ENCODE peak calls at places on chromosome 15, in nine cellular contexts. R is WTC11; H is omental fat pad; F is B cell; D is CD4-positive, alpha-beta T cell; A is stomach; E is progenitor cell of endocrine pancreas; Q is neural crest cell; O is mesothelial cell of epicardium. G is an unnamed sample.

GRCh38 chr15:78087944-78088772 is 4.2 kb upstream of the SH2D7 start:
- DNase-seq in R (no peak), H (no peak), F (peak; percentile 65), D (no peak), A (no peak), E (no peak), Q (no peak), O (no peak), G (no peak)

GRCh38 chr15:98476559-98476958 is 171.8 kb upstream of the IGF1R start:
- DNase-seq in R (no peak), H (no peak), F (no peak), D (no peak), A (no peak), E (no peak), Q (no peak), O (no peak), G (no peak)

GRCh38 chr15:68114356-68114755 is 60.2 kb downstream of the PIAS1 start:
- DNase-seq in R (no peak), H (no peak), F (no peak), D (no peak), A (no peak), E (no peak), Q (no peak), O (no peak), G (no peak)

GRCh38 chr15:80619677-80620076 is 75.4 kb upstream of the ABHD17C start:
- DNase-seq in R (no peak), H (no peak), F (no peak), D (no peak), A (no peak), E (no peak), Q (no peak), O (no peak), G (no peak)

GRCh38 chr15:31325432-31325975 is 1.1 kb upstream of the KLF13 start:
- DNase-seq in R (peak; percentile 47), H (no peak), F (peak; percentile 77), D (peak; percentile 51), A (peak; percentile 64), E (peak; percentile 35), Q (peak; percentile 26), O (peak; percentile 57), G (no peak)

GRCh38 chr15:44427756-44428724 is 611 bp downstream of the CTDSPL2 start:
- DNase-seq in R (peak; percentile 62), H (no peak), F (no peak), D (no peak), A (peak; percentile 74), E (no peak), Q (no peak), O (no peak), G (peak; percentile 8)

GRCh38 chr15:85500060-85500708 is 119.8 kb downstream of the AKAP13 start:
- DNase-seq in R (no peak), H (no peak), F (no peak), D (no peak), A (no peak), E (no peak), Q (no peak), O (no peak), G (no peak)

GRCh38 chr15:70632981-70633380 is 130.4 kb downstream of the UACA start:
- DNase-seq in R (peak; percentile 42), H (no peak), F (no peak), D (no peak), A (no peak), E (no peak), Q (no peak), O (no peak), G (no peak)

GRCh38 chr15:63146684-63147083 is 10.6 kb downstream of the RPS27L start:
- DNase-seq in R (no peak), H (no peak), F (no peak), D (no peak), A (no peak), E (no peak), Q (no peak), O (no peak), G (no peak)

GRCh38 chr15:89356634-89357298 is 22.1 kb upstream of the POLG start:
- DNase-seq in R (no peak), H (no peak), F (no peak), D (no peak), A (no peak), E (no peak), Q (no peak), O (no peak), G (no peak)

GRCh38 chr15:80788536-80788935 is 9.4 kb downstream of the CEMIP start:
- DNase-seq in R (no peak), H (no peak), F (no peak), D (no peak), A (no peak), E (no peak), Q (no peak), O (no peak), G (no peak)

GRCh38 chr15:40847225-40847961 is 3.5 kb downstream of the SPINT1 start:
- DNase-seq in R (no peak), H (no peak), F (no peak), D (no peak), A (peak; percentile 84), E (peak; percentile 49), Q (no peak), O (no peak), G (no peak)

GRCh38 chr15:97978408-97979130 is 18.1 kb downstream of the ARRDC4 start:
- DNase-seq in R (no peak), H (no peak), F (no peak), D (no peak), A (peak; percentile 70), E (no peak), Q (no peak), O (no peak), G (no peak)

GRCh38 chr15:23067416-23067815 is 28.0 kb upstream of the TUBGCP5 start:
- DNase-seq in R (no peak), H (no peak), F (no peak), D (no peak), A (no peak), E (no peak), Q (no peak), O (no peak), G (no peak)

GRCh38 chr15:23072633-23073032 is 33.3 kb upstream of the TUBGCP5 start:
- DNase-seq in R (no peak), H (no peak), F (no peak), D (no peak), A (no peak), E (no peak), Q (no peak), O (no peak), G (no peak)

GRCh38 chr15:23065836-23066235 is 26.5 kb upstream of the TUBGCP5 start:
- DNase-seq in R (no peak), H (no peak), F (no peak), D (no peak), A (no peak), E (no peak), Q (no peak), O (no peak), G (no peak)

GRCh38 chr15:23073890-23074631 is 34.7 kb upstream of the TUBGCP5 start:
- DNase-seq in R (no peak), H (no peak), F (no peak), D (no peak), A (no peak), E (no peak), Q (no peak), O (no peak), G (no peak)

DNA sequence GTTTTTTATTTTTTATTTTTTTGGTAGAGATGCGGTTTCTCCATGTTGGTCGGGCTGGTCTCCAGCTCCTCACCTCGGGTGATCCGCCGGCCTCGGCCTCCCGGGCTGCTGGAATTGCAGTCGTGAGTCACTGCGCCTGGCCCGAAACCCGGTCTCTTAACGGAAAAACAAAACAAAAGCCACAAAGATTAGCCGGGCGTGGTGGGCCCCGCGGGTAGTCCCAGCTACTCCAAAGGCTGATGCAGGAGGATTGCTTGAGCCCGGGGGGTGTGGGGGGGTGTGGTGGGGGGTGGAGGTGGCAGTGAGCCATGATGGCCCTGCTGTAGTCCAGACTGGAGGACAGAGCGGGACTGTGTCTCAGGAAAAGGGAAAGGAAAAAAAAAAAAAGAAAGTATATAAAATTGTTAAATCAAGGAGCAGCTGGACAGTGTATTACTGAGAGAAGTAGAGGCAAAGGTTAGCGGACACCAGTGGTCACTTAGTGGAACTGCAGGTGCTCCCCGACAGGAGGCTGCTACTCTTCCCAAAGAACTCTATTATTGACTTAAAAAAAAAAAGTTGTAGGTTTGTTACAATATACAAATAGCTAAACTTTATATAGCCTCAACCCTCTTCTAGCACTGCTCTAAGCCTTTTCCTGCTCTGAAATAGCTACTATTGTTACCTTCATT is 30.3 kb upstream of the TUBGCP5 start:
- DNase-seq in R (no peak), H (no peak), F (no peak), D (no peak), A (no peak), E (no peak), Q (no peak), O (no peak), G (no peak)
- TF ChIP-seq CTCF in R (peak; percentile 53), H (no peak), F (no peak), D (no peak), A (no peak), E (peak; percentile 16), Q (no peak), O (no peak), G (no peak)

GRCh38 chr15:93052090-93052892 is 36.7 kb downstream of the RGMA start:
- DNase-seq in R (no peak), H (no peak), F (no peak), D (no peak), A (no peak), E (no peak), Q (no peak), O (no peak), G (no peak)
- TF ChIP-seq CTCF in R (no peak), H (no peak), F (no peak), D (peak; percentile 15), A (no peak), E (no peak), Q (no peak), O (no peak), G (no peak)

DNA sequence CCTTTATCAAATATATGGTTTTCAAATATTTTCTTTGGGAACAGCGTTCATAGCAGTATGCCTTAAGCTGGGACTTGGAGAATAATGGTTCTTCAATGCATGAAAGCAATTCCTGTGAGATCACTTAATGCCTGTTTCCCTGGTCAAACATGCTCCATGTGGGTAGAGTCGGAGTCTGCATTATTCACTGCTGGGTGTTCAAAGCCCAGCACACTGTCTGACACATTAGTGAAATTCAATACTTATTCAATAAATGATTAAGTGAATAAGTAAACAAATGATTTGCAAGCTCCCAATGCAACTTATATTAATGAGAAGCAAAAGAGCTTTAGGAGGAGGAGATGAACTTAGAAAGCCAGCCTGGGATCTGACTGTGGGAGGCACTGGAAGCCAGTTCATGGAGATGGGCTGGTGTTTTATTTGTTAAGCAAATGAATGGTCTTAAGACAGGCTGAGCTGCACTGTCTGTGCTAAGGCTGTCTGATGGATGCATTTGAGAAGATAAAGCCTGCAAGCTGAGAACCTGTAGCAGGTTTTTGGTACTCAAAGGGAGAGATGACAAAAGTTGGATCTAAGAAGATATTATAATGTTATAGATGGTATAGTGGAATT is 490.8 kb downstream of the MCTP2 start:
- DNase-seq in R (no peak), H (no peak), F (no peak), D (no peak), A (no peak), E (no peak), Q (no peak), O (no peak), G (no peak)
- TF ChIP-seq CTCF in R (no peak), H (no peak), F (no peak), D (no peak), A (no peak), E (no peak), Q (no peak), O (no peak), G (no peak)

DNA sequence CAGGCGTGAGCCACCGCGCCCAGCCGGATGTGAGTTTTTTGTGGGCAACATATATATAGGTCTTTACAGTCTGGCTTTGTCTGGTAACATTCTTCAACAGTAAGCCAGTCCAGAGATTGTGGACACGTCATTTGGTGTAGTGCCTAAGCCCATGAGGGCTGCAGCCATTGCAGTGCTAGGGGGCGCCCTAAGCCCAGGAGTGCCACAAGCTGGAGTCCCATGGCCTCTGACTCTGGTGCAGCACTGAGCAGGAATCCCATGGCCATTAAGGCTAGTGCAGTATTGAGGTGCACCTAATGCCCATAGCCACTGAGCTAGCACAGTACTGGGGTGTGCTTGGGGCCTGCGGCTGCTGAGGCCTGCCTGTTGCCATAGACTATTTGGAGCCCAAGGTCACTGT is 136.4 kb upstream of the NDN start:
- DNase-seq in R (peak; percentile 75), H (no peak), F (no peak), D (no peak), A (no peak), E (no peak), Q (no peak), O (no peak), G (no peak)
- TF ChIP-seq CTCF in R (peak; percentile 28), H (no peak), F (no peak), D (no peak), A (no peak), E (no peak), Q (no peak), O (no peak), G (no peak)

G was measured in AG09319.